ENCODE peak calls at places on chromosomes 16 and 17, in nine cellular contexts. U is Peyer's patch, H is dorsolateral prefrontal cortex, V is tibial artery, S is cardiac muscle cell, K is adipocyte, D is H7, N is H9, J is colonic mucosa. A is an unnamed sample. For H3K27me3, the result is how much of the 10 kb centered on the place peaks cover.

GRCh38 chr17:12627177-12627629 is 38.5 kb upstream of the MYOCD start:
- DNase-seq in N (no peak), J (no peak), S (no peak), U (no peak), H (no peak), K (peak), V (peak), D (no peak), A (peak)

GRCh38 chr16:59886021-59886420 is 1151.9 kb upstream of the GOT2 start:
- DNase-seq in J (no peak), H (no peak), K (peak), V (peak), D (no peak), U (no peak), N (no peak), S (no peak), A (no peak)

GRCh38 chr16:61014869-61015268 is 1021.4 kb downstream of the CDH8 start:
- DNase-seq in H (no peak), J (no peak), U (no peak), D (no peak), V (no peak), K (no peak), N (peak), S (no peak), A (no peak)

GRCh38 chr16:14608111-14608566 is 21.9 kb downstream of the PARN start:
- DNase-seq in K (no peak), S (no peak), V (no peak), D (no peak), H (no peak), N (no peak), J (no peak), U (no peak), A (no peak)

GRCh38 chr16:82152641-82153094 is 17.4 kb downstream of the MPHOSPH6 start:
- DNase-seq in U (no peak), D (no peak), H (no peak), S (no peak), J (peak), V (no peak), N (no peak), K (no peak), A (no peak)

GRCh38 chr17:17575360-17576251 is 15.9 kb downstream of the PEMT start:
- DNase-seq in J (no peak), V (no peak), N (no peak), D (no peak), K (peak), U (no peak), S (no peak), H (no peak), A (no peak)

GRCh38 chr16:24645739-24646645 is 83.5 kb upstream of the TNRC6A start:
- DNase-seq in J (peak), N (no peak), V (no peak), K (peak), D (no peak), S (no peak), H (no peak), U (no peak), A (peak)

GRCh38 chr17:5695480-5695879 is 111.2 kb upstream of the NLRP1 start:
- DNase-seq in S (no peak), H (no peak), D (no peak), V (no peak), K (no peak), U (no peak), J (no peak), N (peak), A (no peak)

GRCh38 chr16:86272744-86273143 is 237.6 kb upstream of the FOXF1 start:
- DNase-seq in D (no peak), V (no peak), S (no peak), H (no peak), J (no peak), N (no peak), K (no peak), U (no peak), A (no peak)

GRCh38 chr16:1225051-1225451 is at the start of gene TPSG1:
- DNase-seq in K (no peak), U (no peak), H (no peak), V (no peak), J (peak), S (no peak), D (no peak), N (no peak), A (no peak)
- H3K27me3 ChIP-seq in K (under half), U (under half), H (under half), V (under half), J (under half), S (under half), D (under half), N (under half), A (under half)

GRCh38 chr16:23334421-23334853 is 32.3 kb downstream of the SCNN1B start:
- DNase-seq in J (no peak), D (no peak), H (no peak), U (peak), K (no peak), N (no peak), S (no peak), V (no peak), A (no peak)
- H3K27me3 ChIP-seq in J (under half), D (under half), H (under half), U (under half), K (under half), N (under half), S (under half), V (under half), A (under half)

GRCh38 chr16:1862394-1862793 is 9.6 kb downstream of the MEIOB start:
- DNase-seq in U (no peak), J (no peak), N (no peak), K (no peak), S (no peak), D (no peak), V (no peak), H (no peak), A (no peak)
- H3K27me3 ChIP-seq in U (under half), J (under half), N (under half), K (half or more), S (half or more), D (under half), V (under half), H (under half), A (under half)

GRCh38 chr17:67746704-67747571 is 29.2 kb downstream of the NOL11 start:
- DNase-seq in U (no peak), D (no peak), K (no peak), H (no peak), N (no peak), V (no peak), J (peak), S (no peak), A (no peak)

GRCh38 chr17:67750067-67750466 is 32.3 kb downstream of the NOL11 start:
- DNase-seq in V (no peak), U (no peak), D (no peak), J (no peak), S (no peak), H (no peak), N (no peak), K (no peak), A (no peak)

GRCh38 chr17:67753026-67753425 is 35.3 kb downstream of the NOL11 start:
- DNase-seq in V (no peak), H (no peak), S (no peak), D (no peak), K (no peak), J (no peak), U (no peak), N (peak), A (no peak)

GRCh38 chr17:67754001-67754400 is 36.3 kb downstream of the NOL11 start:
- DNase-seq in J (no peak), K (no peak), D (no peak), U (no peak), S (no peak), H (no peak), V (no peak), N (no peak), A (no peak)

DNA sequence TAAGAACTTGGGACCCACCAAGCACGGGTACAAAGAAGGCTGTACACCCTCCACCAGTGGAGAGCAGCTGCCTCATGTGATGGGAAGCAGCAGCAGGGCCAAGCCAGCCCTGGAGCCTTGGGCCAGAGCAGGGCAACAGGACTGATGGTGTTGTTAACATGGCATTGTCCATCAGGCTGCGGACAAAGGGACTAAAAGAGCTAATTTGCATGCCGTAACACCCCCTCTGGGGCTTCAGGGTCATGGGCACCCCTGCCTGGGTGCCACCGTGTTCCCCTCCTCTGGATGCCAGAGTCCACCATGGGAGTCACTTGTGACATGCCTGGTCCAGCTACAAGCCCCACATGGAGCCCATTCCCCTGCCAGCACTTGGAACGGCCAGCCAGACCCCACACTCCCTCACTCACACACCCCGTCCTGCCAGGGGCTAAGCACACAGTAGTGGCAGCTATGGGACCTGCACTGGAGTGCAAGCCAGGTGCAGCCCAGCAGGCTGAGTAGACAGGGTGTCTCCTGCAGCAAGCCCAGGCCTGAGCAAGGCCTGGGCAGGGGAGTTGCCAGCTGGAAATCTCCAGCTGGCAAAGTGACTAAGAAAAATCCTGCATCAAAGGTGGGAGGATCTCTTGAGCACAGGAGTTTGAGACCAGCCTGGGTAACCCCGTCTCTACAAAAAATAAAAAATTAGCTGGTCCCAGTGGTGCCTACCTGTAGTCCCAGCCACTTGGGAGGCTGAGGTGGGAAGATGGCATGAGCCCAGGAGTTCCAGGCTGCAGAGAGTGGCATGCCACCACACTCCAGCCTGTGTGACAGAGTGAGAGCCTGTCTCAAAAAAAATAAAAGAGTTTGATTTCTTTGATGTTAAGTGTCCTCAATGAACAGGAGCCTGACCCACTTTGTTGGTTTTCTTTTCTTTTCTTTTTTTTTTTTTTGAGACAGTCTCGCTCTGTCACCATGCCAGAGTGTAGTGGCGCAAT is 33.7 kb downstream of the NOL11 start:
- DNase-seq in J (no peak), S (no peak), N (peak), V (no peak), U (no peak), K (no peak), H (no peak), D (no peak), A (no peak)
- H3K27me3 ChIP-seq in J (under half), S (under half), N (under half), V (under half), U (under half), K (under half), H (under half), D (under half), A (under half)

GRCh38 chr17:78494961-78495330 is 82.2 kb downstream of the DNAH17 start:
- DNase-seq in V (no peak), U (no peak), J (no peak), N (no peak), D (no peak), K (no peak), S (no peak), H (no peak), A (no peak)
- H3K27me3 ChIP-seq in V (under half), U (under half), J (under half), N (under half), D (under half), K (under half), S (under half), H (under half), A (under half)

A was measured in kidney epithelial cell.